ENCODE peak calls at places on chromosomes 12 and 14, in seven cellular contexts. One of them, this sample, is unnamed.

GRCh38 chr12:114311966-114312365 is 94.0 kb downstream of the TBX5 start:
- DNase-seq in H9: no peak
- DNase-seq in mesendoderm: no peak
- DNase-seq in IMR-90: peak; percentile 20
- DNase-seq in mesenchymal stem cell: no peak
- DNase-seq in neuronal stem cell: no peak
- DNase-seq in H1: no peak
- DNase-seq in this sample: no peak

GRCh38 chr14:60758875-60759274 is 24.3 kb downstream of the MNAT1 start:
- DNase-seq in H9: no peak
- DNase-seq in mesendoderm: no peak
- DNase-seq in IMR-90: peak; percentile 62
- DNase-seq in mesenchymal stem cell: no peak
- DNase-seq in neuronal stem cell: no peak
- DNase-seq in H1: no peak
- DNase-seq in this sample: no peak

GRCh38 chr14:64946310-64947045 is 3.9 kb upstream of the GPX2 start:
- DNase-seq in H9: no peak
- DNase-seq in mesendoderm: no peak
- DNase-seq in IMR-90: no peak
- DNase-seq in mesenchymal stem cell: no peak
- DNase-seq in neuronal stem cell: no peak
- DNase-seq in H1: no peak
- DNase-seq in this sample: no peak

GRCh38 chr12:127785535-127785934 is 481.4 kb upstream of the TMEM132C start:
- DNase-seq in H9: no peak
- DNase-seq in mesendoderm: no peak
- DNase-seq in IMR-90: no peak
- DNase-seq in mesenchymal stem cell: no peak
- DNase-seq in neuronal stem cell: no peak
- DNase-seq in H1: no peak
- DNase-seq in this sample: no peak

GRCh38 chr12:95970905-95971304 is 25.2 kb downstream of the HAL start:
- DNase-seq in H9: peak; percentile 89
- DNase-seq in mesendoderm: peak; percentile 95
- DNase-seq in IMR-90: no peak
- DNase-seq in mesenchymal stem cell: no peak
- DNase-seq in neuronal stem cell: no peak
- DNase-seq in H1: peak; percentile 72
- DNase-seq in this sample: peak; percentile 67

GRCh38 chr12:6533653-6534157 is 612 bp upstream of the GAPDH start:
- DNase-seq in H9: peak; percentile 94
- DNase-seq in mesendoderm: peak; percentile 97
- DNase-seq in IMR-90: peak; percentile 84
- DNase-seq in mesenchymal stem cell: no peak
- DNase-seq in neuronal stem cell: peak; percentile 92
- DNase-seq in H1: no peak
- DNase-seq in this sample: peak; percentile 69

GRCh38 chr12:121050725-121051124 is 11.7 kb upstream of the OASL start:
- DNase-seq in H9: no peak
- DNase-seq in mesendoderm: peak; percentile 14
- DNase-seq in IMR-90: peak; percentile 6
- DNase-seq in mesenchymal stem cell: peak; percentile 23
- DNase-seq in neuronal stem cell: no peak
- DNase-seq in H1: no peak
- DNase-seq in this sample: no peak

GRCh38 chr14:50631408-50631821 is 36.7 kb downstream of the SAV1 start:
- DNase-seq in H9: no peak
- DNase-seq in mesendoderm: no peak
- DNase-seq in IMR-90: no peak
- DNase-seq in mesenchymal stem cell: no peak
- DNase-seq in neuronal stem cell: no peak
- DNase-seq in H1: no peak
- DNase-seq in this sample: no peak

GRCh38 chr14:91159182-91159581 is 45.3 kb downstream of the DGLUCY start:
- DNase-seq in H9: no peak
- DNase-seq in mesendoderm: no peak
- DNase-seq in IMR-90: no peak
- DNase-seq in mesenchymal stem cell: no peak
- DNase-seq in neuronal stem cell: no peak
- DNase-seq in H1: no peak
- DNase-seq in this sample: peak; percentile 90

GRCh38 chr14:93317200-93317599 is 15.6 kb downstream of the BTBD7 start:
- DNase-seq in H9: no peak
- DNase-seq in mesendoderm: no peak
- DNase-seq in IMR-90: no peak
- DNase-seq in mesenchymal stem cell: no peak
- DNase-seq in neuronal stem cell: no peak
- DNase-seq in H1: no peak
- DNase-seq in this sample: no peak

GRCh38 chr14:47619397-47619796 is 56.0 kb downstream of the MDGA2 start:
- DNase-seq in H9: no peak
- DNase-seq in mesendoderm: no peak
- DNase-seq in IMR-90: no peak
- DNase-seq in mesenchymal stem cell: no peak
- DNase-seq in neuronal stem cell: no peak
- DNase-seq in H1: no peak
- DNase-seq in this sample: no peak

GRCh38 chr14:104223810-104224515 is 85.6 kb downstream of the KIF26A start:
- DNase-seq in H9: no peak
- DNase-seq in mesendoderm: peak; percentile 74
- DNase-seq in IMR-90: no peak
- DNase-seq in mesenchymal stem cell: peak; percentile 28
- DNase-seq in neuronal stem cell: no peak
- DNase-seq in H1: no peak
- DNase-seq in this sample: no peak

GRCh38 chr12:40351976-40352375 is 127.2 kb downstream of the LRRK2 start:
- DNase-seq in H9: no peak
- DNase-seq in mesendoderm: no peak
- DNase-seq in IMR-90: peak; percentile 0
- DNase-seq in mesenchymal stem cell: no peak
- DNase-seq in neuronal stem cell: no peak
- DNase-seq in H1: no peak
- DNase-seq in this sample: no peak

GRCh38 chr14:66662374-66662773 is 154.4 kb downstream of the GPHN start:
- DNase-seq in H9: no peak
- DNase-seq in mesendoderm: peak; percentile 54
- DNase-seq in IMR-90: no peak
- DNase-seq in mesenchymal stem cell: peak; percentile 18
- DNase-seq in neuronal stem cell: no peak
- DNase-seq in H1: no peak
- DNase-seq in this sample: peak; percentile 48

GRCh38 chr12:64466178-64466577 is 14.3 kb downstream of the TBK1 start:
- DNase-seq in H9: no peak
- DNase-seq in mesendoderm: no peak
- DNase-seq in IMR-90: no peak
- DNase-seq in mesenchymal stem cell: no peak
- DNase-seq in neuronal stem cell: no peak
- DNase-seq in H1: no peak
- DNase-seq in this sample: no peak

GRCh38 chr12:106145539-106146447 is 7.0 kb upstream of the NUAK1 start:
- DNase-seq in H9: peak; percentile 27
- DNase-seq in mesendoderm: peak; percentile 76
- DNase-seq in IMR-90: no peak
- DNase-seq in mesenchymal stem cell: no peak
- DNase-seq in neuronal stem cell: no peak
- DNase-seq in H1: no peak
- DNase-seq in this sample: no peak

GRCh38 chr14:54177861-54178591 is 218.8 kb upstream of the CDKN3 start:
- DNase-seq in H9: no peak
- DNase-seq in mesendoderm: no peak
- DNase-seq in IMR-90: peak; percentile 18
- DNase-seq in mesenchymal stem cell: peak; percentile 72
- DNase-seq in neuronal stem cell: no peak
- DNase-seq in H1: no peak
- DNase-seq in this sample: no peak

GRCh38 chr14:35821546-35822411 is 4.4 kb upstream of the BRMS1L start:
- DNase-seq in H9: no peak
- DNase-seq in mesendoderm: peak; percentile 51
- DNase-seq in IMR-90: peak; percentile 45
- DNase-seq in mesenchymal stem cell: peak; percentile 48
- DNase-seq in neuronal stem cell: no peak
- DNase-seq in H1: no peak
- DNase-seq in this sample: peak; percentile 49

GRCh38 chr12:68792952-68793351 is 15.0 kb upstream of the MDM2 start:
- DNase-seq in H9: peak; percentile 36
- DNase-seq in mesendoderm: peak; percentile 65
- DNase-seq in IMR-90: peak; percentile 49
- DNase-seq in mesenchymal stem cell: peak; percentile 62
- DNase-seq in neuronal stem cell: no peak
- DNase-seq in H1: no peak
- DNase-seq in this sample: no peak

GRCh38 chr12:30278401-30278800 is 417.3 kb downstream of the IPO8 start:
- DNase-seq in H9: no peak
- DNase-seq in mesendoderm: no peak
- DNase-seq in IMR-90: no peak
- DNase-seq in mesenchymal stem cell: no peak
- DNase-seq in neuronal stem cell: no peak
- DNase-seq in H1: no peak
- DNase-seq in this sample: no peak
- H2BK120ac ChIP-seq in H9: no peak overlapping the region
- H2BK120ac ChIP-seq in mesendoderm: no peak overlapping the region
- H2BK120ac ChIP-seq in IMR-90: no peak overlapping the region
- H2BK120ac ChIP-seq in mesenchymal stem cell: no peak overlapping the region
- H2BK120ac ChIP-seq in neuronal stem cell: no peak overlapping the region
- H2BK120ac ChIP-seq in H1: no peak overlapping the region
- H2BK120ac ChIP-seq in this sample: no peak overlapping the region

GRCh38 chr12:28512876-28513275 is 322.6 kb downstream of the CCDC91 start:
- DNase-seq in H9: no peak
- DNase-seq in mesendoderm: no peak
- DNase-seq in IMR-90: peak; percentile 45
- DNase-seq in mesenchymal stem cell: no peak
- DNase-seq in neuronal stem cell: no peak
- DNase-seq in H1: no peak
- DNase-seq in this sample: no peak
- H3K18ac ChIP-seq in H9: no peak overlapping the region
- H3K18ac ChIP-seq in mesendoderm: no peak overlapping the region
- H3K18ac ChIP-seq in IMR-90: no peak overlapping the region
- H3K18ac ChIP-seq in mesenchymal stem cell: no peak overlapping the region
- H3K18ac ChIP-seq in neuronal stem cell: no peak overlapping the region
- H3K18ac ChIP-seq in H1: no peak overlapping the region
- H3K18ac ChIP-seq in this sample: no peak overlapping the region

GRCh38 chr12:124832856-124833255 is 30.8 kb downstream of the SCARB1 start:
- DNase-seq in H9: no peak
- DNase-seq in mesendoderm: peak; percentile 75
- DNase-seq in IMR-90: no peak
- DNase-seq in mesenchymal stem cell: no peak
- DNase-seq in neuronal stem cell: no peak
- DNase-seq in H1: no peak
- DNase-seq in this sample: no peak

GRCh38 chr12:124831590-124831989 is 32.1 kb downstream of the SCARB1 start:
- DNase-seq in H9: no peak
- DNase-seq in mesendoderm: no peak
- DNase-seq in IMR-90: no peak
- DNase-seq in mesenchymal stem cell: no peak
- DNase-seq in neuronal stem cell: no peak
- DNase-seq in H1: no peak
- DNase-seq in this sample: no peak

GRCh38 chr12:124835652-124836410 is 27.8 kb downstream of the SCARB1 start:
- DNase-seq in H9: no peak
- DNase-seq in mesendoderm: no peak
- DNase-seq in IMR-90: no peak
- DNase-seq in mesenchymal stem cell: no peak
- DNase-seq in neuronal stem cell: no peak
- DNase-seq in H1: no peak
- DNase-seq in this sample: peak; percentile 72

GRCh38 chr12:124834822-124835221 is 28.8 kb downstream of the SCARB1 start:
- DNase-seq in H9: no peak
- DNase-seq in mesendoderm: no peak
- DNase-seq in IMR-90: no peak
- DNase-seq in mesenchymal stem cell: no peak
- DNase-seq in neuronal stem cell: no peak
- DNase-seq in H1: no peak
- DNase-seq in this sample: no peak

DNA sequence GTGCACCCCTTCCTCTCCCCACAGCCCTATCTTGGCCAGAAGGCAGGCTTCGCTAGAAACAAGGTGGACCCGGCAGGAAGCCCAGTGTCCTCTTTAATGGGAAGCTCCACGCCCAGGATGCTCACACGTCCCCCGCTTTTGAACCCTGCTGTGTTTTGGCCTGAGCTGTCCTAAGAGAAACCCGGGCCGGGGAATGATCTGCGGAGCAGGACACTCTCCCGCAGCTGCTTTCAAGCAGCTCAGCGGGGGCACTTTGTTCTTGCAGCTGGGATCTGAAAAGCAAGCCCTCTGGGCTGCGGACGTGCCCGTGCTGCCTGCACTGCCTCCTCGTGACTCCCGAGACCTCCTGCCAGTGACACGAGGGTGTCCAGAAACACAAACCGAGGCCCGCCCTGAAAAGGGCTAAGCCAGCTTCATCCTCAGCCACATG is 30.0 kb downstream of the SCARB1 start:
- DNase-seq in H9: peak; percentile 94
- DNase-seq in mesendoderm: peak; percentile 75
- DNase-seq in IMR-90: no peak
- DNase-seq in mesenchymal stem cell: no peak
- DNase-seq in neuronal stem cell: peak; percentile 81
- DNase-seq in H1: peak; percentile 70
- DNase-seq in this sample: no peak
- H3K23ac ChIP-seq in H9: no peak overlapping the region
- H3K23ac ChIP-seq in mesendoderm: peak overlapping the region; percentile 73
- H3K23ac ChIP-seq in IMR-90: no peak overlapping the region
- H3K23ac ChIP-seq in mesenchymal stem cell: no peak overlapping the region
- H3K23ac ChIP-seq in neuronal stem cell: no peak overlapping the region
- H3K23ac ChIP-seq in H1: no peak overlapping the region
- H3K23ac ChIP-seq in this sample: no peak overlapping the region

GRCh38 chr12:1320021-1320420 is 274.4 kb downstream of the FBXL14 start:
- DNase-seq in H9: no peak
- DNase-seq in mesendoderm: no peak
- DNase-seq in IMR-90: no peak
- DNase-seq in mesenchymal stem cell: no peak
- DNase-seq in neuronal stem cell: no peak
- DNase-seq in H1: no peak
- DNase-seq in this sample: no peak
- H2BK120ac ChIP-seq in H9: no peak overlapping the region
- H2BK120ac ChIP-seq in mesendoderm: no peak overlapping the region
- H2BK120ac ChIP-seq in IMR-90: no peak overlapping the region
- H2BK120ac ChIP-seq in mesenchymal stem cell: no peak overlapping the region
- H2BK120ac ChIP-seq in neuronal stem cell: no peak overlapping the region
- H2BK120ac ChIP-seq in H1: no peak overlapping the region
- H2BK120ac ChIP-seq in this sample: no peak overlapping the region

This sample was measured in trophoblast cell.